ENCODE peak calls at places on chromosomes 6 and 20, in ten cellular contexts. Z, O, P, L, M, C, B, Y, A and H are unnamed samples.

GRCh38 chr6:22448311-22448711 is 121.1 kb upstream of the HDGFL1 start:
- DNase-seq in Z (no peak), O (no peak), P (no peak), L (peak), M (peak), C (peak), B (peak), Y (peak), A (no peak), H (no peak)

GRCh38 chr20:24987244-24987643 is 5.3 kb downstream of the APMAP start:
- DNase-seq in Z (no peak), O (no peak), P (no peak), L (no peak), M (no peak), C (no peak), B (peak), Y (no peak), A (no peak), H (no peak)

GRCh38 chr6:33189164-33189563 is 3.1 kb downstream of the COL11A2 start:
- DNase-seq in Z (no peak), O (no peak), P (no peak), L (no peak), M (no peak), C (no peak), B (no peak), Y (no peak), A (no peak), H (no peak)

GRCh38 chr6:8177721-8178120 is 75.4 kb upstream of the EEF1E1 start:
- DNase-seq in Z (no peak), O (no peak), P (no peak), L (no peak), M (no peak), C (no peak), B (peak), Y (no peak), A (no peak), H (no peak)

GRCh38 chr6:109059591-109060021 is 35.0 kb downstream of the SESN1 start:
- DNase-seq in Z (no peak), O (peak), P (no peak), L (no peak), M (peak), C (peak), B (peak), Y (no peak), A (no peak), H (no peak)

GRCh38 chr20:46625875-46626373 is 25.3 kb downstream of the SLC13A3 start:
- DNase-seq in Z (no peak), O (no peak), P (no peak), L (no peak), M (no peak), C (no peak), B (no peak), Y (no peak), A (no peak), H (no peak)

GRCh38 chr6:129340983-129341382 is 369.0 kb downstream of the ARHGAP18 start:
- DNase-seq in Z (no peak), O (no peak), P (no peak), L (no peak), M (no peak), C (peak), B (peak), Y (no peak), A (no peak), H (no peak)

GRCh38 chr20:58692579-58693225 is at the start of gene NPEPL1:
- DNase-seq in Z (peak), O (peak), P (peak), L (peak), M (peak), C (no peak), B (peak), Y (peak), A (no peak), H (peak)

GRCh38 chr6:131132360-131132759 is 2.9 kb upstream of the AKAP7 start:
- DNase-seq in Z (no peak), O (no peak), P (no peak), L (no peak), M (no peak), C (no peak), B (no peak), Y (no peak), A (no peak), H (no peak)

GRCh38 chr6:636488-636887 is 20.4 kb downstream of the HUS1B start:
- DNase-seq in Z (no peak), O (no peak), P (no peak), L (no peak), M (no peak), C (no peak), B (no peak), Y (no peak), A (no peak), H (no peak)

GRCh38 chr20:19757487-19757972 is 528 bp upstream of the RIN2 start:
- DNase-seq in Z (no peak), O (no peak), P (peak), L (peak), M (peak), C (no peak), B (peak), Y (peak), A (peak), H (peak)

GRCh38 chr20:23314714-23315498 is 35.7 kb upstream of the NXT1 start:
- DNase-seq in Z (no peak), O (no peak), P (no peak), L (no peak), M (no peak), C (no peak), B (no peak), Y (peak), A (no peak), H (no peak)

GRCh38 chr6:167475947-167476346 is 151.1 kb downstream of the TTLL2 start:
- DNase-seq in Z (no peak), O (no peak), P (no peak), L (no peak), M (no peak), C (no peak), B (no peak), Y (no peak), A (no peak), H (no peak)

GRCh38 chr6:12709116-12709515 is 7.5 kb upstream of the PHACTR1 start:
- DNase-seq in Z (no peak), O (no peak), P (peak), L (no peak), M (no peak), C (peak), B (peak), Y (no peak), A (no peak), H (no peak)

GRCh38 chr6:77853401-77853800 is 200.6 kb downstream of the MEI4 start:
- DNase-seq in Z (no peak), O (no peak), P (no peak), L (no peak), M (no peak), C (no peak), B (no peak), Y (no peak), A (no peak), H (no peak)

GRCh38 chr20:22282696-22283095 is 301.7 kb downstream of the FOXA2 start:
- DNase-seq in Z (no peak), O (no peak), P (no peak), L (no peak), M (no peak), C (no peak), B (no peak), Y (peak), A (no peak), H (no peak)

GRCh38 chr20:672975-673604 is 2.5 kb downstream of the SCRT2 start:
- DNase-seq in Z (no peak), O (peak), P (no peak), L (no peak), M (peak), C (no peak), B (no peak), Y (no peak), A (no peak), H (no peak)

GRCh38 chr20:57717797-57718196 is 8.0 kb upstream of the PMEPA1 start:
- DNase-seq in Z (no peak), O (no peak), P (no peak), L (no peak), M (no peak), C (no peak), B (no peak), Y (no peak), A (no peak), H (no peak)

GRCh38 chr6:168517742-168518347 is 76.9 kb downstream of the SMOC2 start:
- DNase-seq in Z (no peak), O (no peak), P (no peak), L (no peak), M (no peak), C (no peak), B (no peak), Y (no peak), A (no peak), H (no peak)

GRCh38 chr6:100620085-100620484 is 155.4 kb upstream of the SIM1 start:
- DNase-seq in Z (no peak), O (no peak), P (no peak), L (no peak), M (no peak), C (peak), B (peak), Y (no peak), A (no peak), H (no peak)

GRCh38 chr6:40999498-41000070 is 39.4 kb downstream of the UNC5CL start:
- DNase-seq in Z (no peak), O (peak), P (no peak), L (peak), M (no peak), C (no peak), B (peak), Y (peak), A (no peak), H (peak)

GRCh38 chr6:128491643-128492206 is 28.7 kb downstream of the PTPRK start:
- DNase-seq in Z (no peak), O (no peak), P (no peak), L (no peak), M (peak), C (peak), B (peak), Y (no peak), A (no peak), H (no peak)

GRCh38 chr6:158835616-158836221 is 16.6 kb upstream of the EZR start:
- DNase-seq in Z (no peak), O (no peak), P (no peak), L (peak), M (no peak), C (no peak), B (no peak), Y (peak), A (no peak), H (peak)

GRCh38 chr6:25583099-25583498 is 68.9 kb upstream of the SCGN start:
- DNase-seq in Z (no peak), O (no peak), P (no peak), L (no peak), M (no peak), C (no peak), B (no peak), Y (no peak), A (no peak), H (no peak)

GRCh38 chr20:37852666-37853065 is 50.3 kb upstream of the VSTM2L start:
- DNase-seq in Z (no peak), O (no peak), P (no peak), L (no peak), M (no peak), C (no peak), B (peak), Y (no peak), A (no peak), H (no peak)

GRCh38 chr6:112254921-112255320 is 554 bp upstream of the LAMA4 start:
- DNase-seq in Z (no peak), O (no peak), P (no peak), L (no peak), M (no peak), C (no peak), B (no peak), Y (no peak), A (no peak), H (no peak)

GRCh38 chr6:64012351-64013060 is 376.9 kb downstream of the PHF3 start:
- DNase-seq in Z (no peak), O (no peak), P (no peak), L (peak), M (peak), C (peak), B (peak), Y (peak), A (peak), H (no peak)

GRCh38 chr6:93581371-93581770 is 162.0 kb upstream of the EPHA7 start:
- DNase-seq in Z (no peak), O (no peak), P (no peak), L (peak), M (no peak), C (no peak), B (no peak), Y (no peak), A (no peak), H (no peak)

GRCh38 chr6:127464881-127465459 is 5.8 kb upstream of the KIAA0408 start:
- DNase-seq in Z (peak), O (peak), P (peak), L (peak), M (peak), C (no peak), B (peak), Y (peak), A (peak), H (peak)

GRCh38 chr6:144151010-144151727 is 852 bp downstream of the STX11 start:
- DNase-seq in Z (peak), O (peak), P (no peak), L (no peak), M (peak), C (no peak), B (no peak), Y (peak), A (no peak), H (no peak)

GRCh38 chr6:158223926-158224325 is 55.8 kb downstream of the GTF2H5 start:
- DNase-seq in Z (no peak), O (no peak), P (no peak), L (no peak), M (no peak), C (no peak), B (no peak), Y (no peak), A (no peak), H (no peak)

GRCh38 chr6:126377594-126378153 is 37.8 kb downstream of the CENPW start:
- DNase-seq in Z (no peak), O (no peak), P (no peak), L (no peak), M (no peak), C (no peak), B (no peak), Y (no peak), A (no peak), H (no peak)